ENCODE peak calls at places on chromosomes 6 and 20, in six cellular contexts. R, W, X, A, M and D are unnamed samples.

GRCh38 chr20:24761220-24762065 is 187.6 kb upstream of the CST7 start:
- DNase-seq in A (no peak), R (no peak), M (no peak), X (no peak), W (no peak), D (no peak)

GRCh38 chr20:58706150-58706892 is 13.7 kb downstream of the NPEPL1 start:
- DNase-seq in M (no peak), A (no peak), X (peak), W (no peak), R (peak), D (no peak)

GRCh38 chr6:43972915-43973304 is 154.3 kb downstream of the MRPL14 start:
- DNase-seq in M (no peak), X (peak), R (peak), W (no peak), A (no peak), D (peak)

GRCh38 chr6:39330476-39330875 is 8.0 kb upstream of the KCNK16 start:
- DNase-seq in R (no peak), X (no peak), W (no peak), A (no peak), M (no peak), D (no peak)

GRCh38 chr6:44470106-44470446 is 82.6 kb downstream of the CDC5L start:
- DNase-seq in A (no peak), R (no peak), X (no peak), M (no peak), W (no peak), D (no peak)

GRCh38 chr6:8182209-8182845 is 80.0 kb upstream of the EEF1E1 start:
- DNase-seq in M (no peak), W (no peak), R (no peak), A (no peak), X (no peak), D (no peak)

GRCh38 chr6:11645016-11645415 is 107.5 kb downstream of the TMEM170B start:
- DNase-seq in R (no peak), W (no peak), M (no peak), X (no peak), A (no peak), D (no peak)

GRCh38 chr6:1524040-1524480 is 85.7 kb upstream of the FOXC1 start:
- DNase-seq in M (peak), R (no peak), W (peak), A (peak), X (peak), D (no peak)

GRCh38 chr6:95280690-95281273 is 296.6 kb upstream of the MANEA start:
- DNase-seq in M (no peak), X (no peak), W (no peak), R (no peak), A (peak), D (no peak)

GRCh38 chr6:39020136-39020535 is 28.4 kb upstream of the GLP1R start:
- DNase-seq in W (no peak), A (no peak), X (no peak), M (no peak), R (no peak), D (no peak)

GRCh38 chr6:12148317-12148801 is 136.2 kb downstream of the HIVEP1 start:
- DNase-seq in W (no peak), A (no peak), M (no peak), R (no peak), X (no peak), D (no peak)

GRCh38 chr6:81981812-81982211 is 229.3 kb upstream of the TENT5A start:
- DNase-seq in R (no peak), A (no peak), M (no peak), W (no peak), X (no peak), D (no peak)

GRCh38 chr6:53593001-53593488 is 48.1 kb upstream of the GCLC start:
- DNase-seq in M (no peak), W (no peak), R (no peak), X (no peak), A (peak), D (no peak)

GRCh38 chr6:37239950-37240713 is 17.4 kb upstream of the TBC1D22B start:
- DNase-seq in R (peak), W (peak), M (peak), A (peak), X (peak), D (peak)

GRCh38 chr6:138188278-138188923 is 26.7 kb downstream of the ARFGEF3 start:
- DNase-seq in W (no peak), A (no peak), M (no peak), R (no peak), X (no peak), D (no peak)

GRCh38 chr6:108825326-108825725 is 22.9 kb upstream of the ARMC2 start:
- DNase-seq in A (no peak), X (no peak), M (no peak), R (no peak), W (no peak), D (no peak)

GRCh38 chr20:19495905-19496703 is 262.0 kb upstream of the RIN2 start:
- DNase-seq in M (no peak), A (no peak), X (no peak), R (no peak), W (no peak), D (no peak)

GRCh38 chr6:170035896-170036295 is 255.0 kb downstream of the DLL1 start:
- DNase-seq in X (no peak), M (no peak), A (no peak), R (peak), W (no peak), D (no peak)